ENCODE peak calls at places on chromosomes 4 and X, in eight cellular contexts. C, A, S, E, T, L, J and O are unnamed samples.

GRCh38 chr4:110518889-110519490 is 43.0 kb downstream of the ENPEP start:
- DNase-seq in C (no peak), A (no peak), S (peak; percentile 13), E (peak; percentile 14), T (peak; percentile 39), L (no peak), J (peak; percentile 17), O (no peak)

GRCh38 chr4:113153529-113154101 is 104.2 kb downstream of the ANK2 start:
- DNase-seq in C (no peak), A (no peak), S (peak; percentile 12), E (no peak), T (no peak), L (no peak), J (no peak), O (no peak)

GRCh38 chrX:23003121-23003520 is 3.4 kb downstream of the DDX53 start:
- DNase-seq in C (no peak), A (no peak), S (no peak), E (no peak), T (no peak), L (no peak), J (peak; percentile 20), O (no peak)

GRCh38 chr4:4456351-4456750 is 69.4 kb downstream of the NSG1 start:
- DNase-seq in C (no peak), A (no peak), S (no peak), E (no peak), T (no peak), L (no peak), J (peak; percentile 56), O (no peak)

GRCh38 chr4:1246901-1247810 is 1.8 kb downstream of the CTBP1 start:
- DNase-seq in C (no peak), A (no peak), S (peak; percentile 8), E (peak; percentile 26), T (peak; percentile 16), L (peak; percentile 60), J (no peak), O (peak; percentile 52)

GRCh38 chr4:25030283-25031076 is at the start of gene LGI2:
- DNase-seq in C (no peak), A (peak; percentile 30), S (no peak), E (peak; percentile 13), T (peak; percentile 65), L (no peak), J (no peak), O (peak; percentile 28)

GRCh38 chr4:155207534-155208257 is 740 bp upstream of the NPY2R start:
- DNase-seq in C (no peak), A (no peak), S (peak; percentile 1), E (peak; percentile 7), T (peak; percentile 76), L (peak; percentile 16), J (no peak), O (peak; percentile 32)

GRCh38 chr4:176778063-176778462 is 14.7 kb downstream of the VEGFC start:
- DNase-seq in C (no peak), A (no peak), S (peak; percentile 40), E (no peak), T (no peak), L (no peak), J (peak; percentile 77), O (no peak)

GRCh38 chrX:12751887-12752286 is 39.3 kb upstream of the PRPS2 start:
- DNase-seq in C (no peak), A (peak; percentile 45), S (no peak), E (no peak), T (no peak), L (no peak), J (no peak), O (no peak)

GRCh38 chrX:13938053-13938765 is 91.5 kb downstream of the GEMIN8 start:
- DNase-seq in C (no peak), A (peak; percentile 33), S (no peak), E (peak; percentile 19), T (peak; percentile 30), L (no peak), J (no peak), O (peak; percentile 47)

GRCh38 chrX:133923113-133923512 is 62.3 kb downstream of the GPC3 start:
- DNase-seq in C (no peak), A (no peak), S (no peak), E (no peak), T (no peak), L (no peak), J (no peak), O (no peak)

GRCh38 chr4:185870437-185870836 is 58.4 kb upstream of the SORBS2 start:
- DNase-seq in C (no peak), A (no peak), S (no peak), E (no peak), T (no peak), L (no peak), J (no peak), O (no peak)

GRCh38 chr4:65825121-65825520 is 154.8 kb upstream of the EPHA5 start:
- DNase-seq in C (no peak), A (no peak), S (peak; percentile 59), E (no peak), T (no peak), L (no peak), J (peak; percentile 39), O (no peak)

GRCh38 chrX:9676738-9677097 is 88.9 kb downstream of the GPR143 start:
- DNase-seq in C (no peak), A (no peak), S (no peak), E (no peak), T (no peak), L (no peak), J (no peak), O (no peak)

GRCh38 chr4:153530284-153530995 is 64.3 kb downstream of the TMEM131L start:
- DNase-seq in C (no peak), A (no peak), S (no peak), E (no peak), T (no peak), L (no peak), J (no peak), O (no peak)

GRCh38 chr4:169009281-169010124 is 552 bp downstream of the CBR4 start:
- DNase-seq in C (peak; percentile 3), A (peak; percentile 61), S (peak; percentile 62), E (peak; percentile 70), T (peak; percentile 83), L (peak; percentile 82), J (peak; percentile 51), O (peak; percentile 81)

GRCh38 chr4:108333353-108333920 is 164.7 kb upstream of the LEF1 start:
- DNase-seq in C (no peak), A (no peak), S (no peak), E (no peak), T (no peak), L (no peak), J (no peak), O (no peak)

GRCh38 chr4:128711361-128711760 is 98.1 kb upstream of the JADE1 start:
- DNase-seq in C (no peak), A (no peak), S (no peak), E (no peak), T (no peak), L (no peak), J (no peak), O (no peak)

GRCh38 chr4:40536032-40536431 is 93.6 kb downstream of the RBM47 start:
- DNase-seq in C (no peak), A (no peak), S (no peak), E (no peak), T (no peak), L (no peak), J (no peak), O (no peak)

GRCh38 chr4:113260671-113261070 is 211.2 kb downstream of the ANK2 start:
- DNase-seq in C (no peak), A (no peak), S (no peak), E (no peak), T (no peak), L (no peak), J (no peak), O (no peak)

GRCh38 chr4:3852309-3852708 is 86.1 kb downstream of the ADRA2C start:
- DNase-seq in C (no peak), A (no peak), S (no peak), E (no peak), T (no peak), L (no peak), J (no peak), O (no peak)

GRCh38 chr4:26687728-26688127 is 103.8 kb downstream of the TBC1D19 start:
- DNase-seq in C (no peak), A (no peak), S (peak; percentile 65), E (no peak), T (no peak), L (no peak), J (peak; percentile 79), O (no peak)

GRCh38 chr4:31391976-31392375 is 671.8 kb downstream of the PCDH7 start:
- DNase-seq in C (no peak), A (no peak), S (no peak), E (no peak), T (no peak), L (no peak), J (no peak), O (no peak)

GRCh38 chrX:100647095-100647494 is 3.1 kb downstream of the SRPX2 start:
- DNase-seq in C (no peak), A (no peak), S (no peak), E (no peak), T (no peak), L (peak; percentile 55), J (no peak), O (no peak)
- TF ChIP-seq CTCF in C (no peak), A (no peak), S (no peak), E (no peak), T (no peak), L (no peak), J (peak; percentile 35), O (no peak)

GRCh38 chrX:47148946-47149345 is 3.9 kb downstream of the RBM10 start:
- DNase-seq in C (no peak), A (no peak), S (no peak), E (no peak), T (no peak), L (no peak), J (no peak), O (no peak)
- H3K36me3 ChIP-seq in C (no peaks in the 10 kb centered on the region), A (no peaks in the 10 kb centered on the region), S (no peaks in the 10 kb centered on the region), E (no peaks in the 10 kb centered on the region), T (no peaks in the 10 kb centered on the region), L (peaks cover 6% of the 10 kb centered on the region), J (no peaks in the 10 kb centered on the region), O (no peaks in the 10 kb centered on the region)

DNA sequence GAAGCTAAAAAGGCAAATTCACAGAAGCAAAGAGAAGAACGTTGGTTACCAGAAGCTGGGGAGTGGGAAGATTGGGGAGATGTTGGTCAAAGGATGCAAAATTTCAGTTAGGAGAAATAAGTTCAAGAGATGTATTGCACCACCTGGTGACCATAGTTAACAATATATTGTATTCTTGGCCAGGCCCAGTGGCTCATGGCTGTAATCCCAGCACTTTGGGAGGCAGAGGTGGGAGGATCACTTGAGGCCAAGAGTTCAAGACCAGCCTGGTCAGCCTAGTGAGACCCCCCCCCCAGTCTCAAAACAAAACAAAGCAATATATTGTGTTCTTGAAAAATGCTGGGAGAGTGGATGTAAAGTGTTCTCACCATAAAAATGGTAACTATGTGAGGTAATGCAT is 67.9 kb downstream of the TAB3 start:
- DNase-seq in C (no peak), A (no peak), S (no peak), E (no peak), T (no peak), L (no peak), J (no peak), O (no peak)
- TF ChIP-seq CTCF in C (no peak), A (no peak), S (peak; percentile 33), E (no peak), T (no peak), L (no peak), J (no peak), O (no peak)

DNA sequence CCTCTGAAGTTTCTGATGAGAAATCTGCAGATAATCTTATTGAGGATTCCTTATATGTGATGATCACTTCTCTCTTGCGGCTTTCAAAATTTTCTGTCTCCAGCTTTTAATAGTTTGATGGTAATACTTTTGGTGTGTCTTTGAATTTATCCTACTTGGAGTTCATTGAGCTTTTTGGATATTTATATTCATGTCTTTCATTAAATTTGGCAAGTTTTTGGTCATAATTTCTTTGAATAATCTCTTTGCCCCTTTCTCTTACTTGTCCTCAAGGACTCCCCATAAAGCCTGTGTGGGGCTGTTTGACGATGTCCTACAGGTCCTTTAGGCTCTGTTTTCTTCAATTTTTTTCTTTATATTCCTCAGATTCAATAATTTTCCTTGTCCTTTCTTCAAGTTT is 11.3 kb upstream of the FAM47E start:
- DNase-seq in C (no peak), A (no peak), S (no peak), E (no peak), T (no peak), L (no peak), J (no peak), O (no peak)
- H3K36me3 ChIP-seq in C (no peaks in the 10 kb centered on the region), A (no peaks in the 10 kb centered on the region), S (no peaks in the 10 kb centered on the region), E (no peaks in the 10 kb centered on the region), T (no peaks in the 10 kb centered on the region), L (no peaks in the 10 kb centered on the region), J (no peaks in the 10 kb centered on the region), O (no peaks in the 10 kb centered on the region)